ENCODE peak calls at places on chromosomes 5 and 9, in ten cellular contexts. P is AML-193; Q is A172; U is activated T-cell treated with anti-CD3 and anti-CD28 coated beads for 48 hours; S is GM12865; A is stimulated activated CD8-positive, alpha-beta memory T cell treated with anti-CD3 and anti-CD28 coated beads, Interleukin-7, amount 100 ng/mL, for 4 hours; N is upper lobe of right lung; L is lung; D is NCI-H2081; T is stimulated activated CD4-positive, alpha-beta T cell treated with anti-CD3 and anti-CD28 coated beads, Interleukin-1b, Interleukin-23, amount 100 ng/mL, for 48 hours. Z is an unnamed sample.

GRCh38 chr9:77807295-77807694 is 159.2 kb upstream of the GNA14 start:
- DNase-seq in P (peak; percentile 62), Q (peak; percentile 57), U (no peak), S (no peak), A (no peak), N (no peak), L (no peak), D (no peak), T (no peak), Z (no peak)

GRCh38 chr5:110339399-110339798 is 387.1 kb downstream of the TMEM232 start:
- DNase-seq in P (no peak), Q (no peak), U (no peak), S (no peak), A (no peak), N (no peak), L (no peak), D (no peak), T (no peak), Z (no peak)

GRCh38 chr9:77025146-77025545 is 5.7 kb downstream of the FOXB2 start:
- DNase-seq in P (no peak), Q (no peak), U (no peak), S (no peak), A (no peak), N (no peak), L (no peak), D (no peak), T (no peak), Z (no peak)

GRCh38 chr9:98262056-98262455 is 6.6 kb upstream of the TBC1D2 start:
- DNase-seq in P (no peak), Q (no peak), U (no peak), S (no peak), A (no peak), N (no peak), L (no peak), D (no peak), T (no peak), Z (no peak)

GRCh38 chr5:10319202-10319851 is 11.6 kb upstream of the CMBL start:
- DNase-seq in P (no peak), Q (peak; percentile 39), U (no peak), S (no peak), A (no peak), N (no peak), L (no peak), D (no peak), T (no peak), Z (no peak)

GRCh38 chr9:78280982-78281668 is 15.8 kb upstream of the PSAT1 start:
- DNase-seq in P (no peak), Q (no peak), U (no peak), S (no peak), A (no peak), N (peak; percentile 81), L (peak; percentile 64), D (no peak), T (no peak), Z (peak; percentile 43)

GRCh38 chr5:110784901-110785300 is 46.1 kb downstream of the SLC25A46 start:
- DNase-seq in P (no peak), Q (no peak), U (no peak), S (no peak), A (no peak), N (no peak), L (no peak), D (no peak), T (no peak), Z (no peak)

GRCh38 chr5:180668835-180669596 is 19.6 kb upstream of the FLT4 start:
- DNase-seq in P (no peak), Q (no peak), U (no peak), S (no peak), A (no peak), N (peak; percentile 42), L (no peak), D (no peak), T (no peak), Z (peak; percentile 27)